ENCODE peak calls at places on chromosomes 5 and 9, in seven cellular contexts. E, B, F, I, M, A and R are unnamed samples. For H3K4me1, the result is how much of the 10 kb centered on the place peaks cover.

GRCh38 chr9:71487046-71487445 is 281.3 kb downstream of the CEMIP2 start:
- DNase-seq in E (no peak), B (no peak), F (no peak), I (no peak), M (no peak), A (peak), R (no peak)

GRCh38 chr5:153081385-153081784 is 409.1 kb upstream of the GRIA1 start:
- DNase-seq in E (no peak), B (no peak), F (peak), I (no peak), M (no peak), A (peak), R (no peak)

GRCh38 chr5:43804723-43805122 is 201.7 kb downstream of the NNT start:
- DNase-seq in E (no peak), B (no peak), F (no peak), I (no peak), M (no peak), A (no peak), R (no peak)

GRCh38 chr9:87862536-87863268 is 20.0 kb upstream of the SPATA31E1 start:
- DNase-seq in E (no peak), B (no peak), F (peak), I (no peak), M (no peak), A (peak), R (no peak)

GRCh38 chr9:114592356-114592755 is 4.8 kb downstream of the ATP6V1G1 start:
- DNase-seq in E (peak), B (no peak), F (peak), I (no peak), M (no peak), A (no peak), R (no peak)

GRCh38 chr5:60455589-60455988 is 244.4 kb downstream of the DEPDC1B start:
- DNase-seq in E (no peak), B (no peak), F (peak), I (no peak), M (no peak), A (no peak), R (no peak)

GRCh38 chr9:84170521-84171141 is 169.9 kb downstream of the SLC28A3 start:
- DNase-seq in E (peak), B (peak), F (peak), I (peak), M (peak), A (peak), R (peak)

GRCh38 chr5:9512452-9512851 is 33.4 kb downstream of the SEMA5A start:
- DNase-seq in E (no peak), B (no peak), F (no peak), I (no peak), M (no peak), A (no peak), R (no peak)

GRCh38 chr5:125584119-125584518 is 837.7 kb upstream of the ZNF608 start:
- DNase-seq in E (no peak), B (no peak), F (no peak), I (no peak), M (no peak), A (no peak), R (no peak)

GRCh38 chr5:123035320-123035949 is 1.1 kb downstream of the PPIC start:
- DNase-seq in E (peak), B (peak), F (peak), I (peak), M (peak), A (peak), R (peak)

GRCh38 chr5:142316051-142316450 is 8.8 kb downstream of the SPRY4 start:
- DNase-seq in E (no peak), B (no peak), F (no peak), I (no peak), M (no peak), A (peak), R (no peak)

GRCh38 chr9:87250205-87250604 is 247.5 kb upstream of the DAPK1 start:
- DNase-seq in E (no peak), B (no peak), F (no peak), I (no peak), M (no peak), A (no peak), R (no peak)

GRCh38 chr5:94891565-94892362 is 273.3 kb downstream of the SLF1 start:
- DNase-seq in E (no peak), B (no peak), F (no peak), I (no peak), M (no peak), A (no peak), R (no peak)

GRCh38 chr5:2867373-2867933 is 116.0 kb upstream of the IRX2 start:
- DNase-seq in E (no peak), B (no peak), F (no peak), I (no peak), M (no peak), A (no peak), R (peak)

GRCh38 chr9:37550781-37551180 is 25.4 kb downstream of the FBXO10 start:
- DNase-seq in E (no peak), B (no peak), F (no peak), I (no peak), M (no peak), A (no peak), R (no peak)

GRCh38 chr5:523658-524441 is 399 bp downstream of the SLC9A3 start:
- DNase-seq in E (no peak), B (no peak), F (no peak), I (no peak), M (no peak), A (no peak), R (no peak)

GRCh38 chr9:87678650-87679355 is 47.1 kb upstream of the CTSL start:
- DNase-seq in E (peak), B (no peak), F (peak), I (peak), M (no peak), A (peak), R (no peak)

GRCh38 chr9:134689320-134690181 is 47.9 kb downstream of the COL5A1 start:
- DNase-seq in E (peak), B (peak), F (peak), I (peak), M (peak), A (peak), R (peak)

GRCh38 chr5:5335708-5336211 is 86.7 kb upstream of the ICE1 start:
- DNase-seq in E (no peak), B (no peak), F (peak), I (no peak), M (no peak), A (peak), R (no peak)

GRCh38 chr9:33924978-33925797 is 108.2 kb downstream of the UBE2R2 start:
- DNase-seq in E (peak), B (no peak), F (no peak), I (peak), M (no peak), A (peak), R (no peak)

GRCh38 chr5:134545070-134545868 is 19.8 kb downstream of the JADE2 start:
- DNase-seq in E (peak), B (no peak), F (no peak), I (peak), M (peak), A (no peak), R (peak)

GRCh38 chr5:135436856-135437795 is 10.0 kb downstream of the DCANP1 start:
- DNase-seq in E (no peak), B (no peak), F (no peak), I (no peak), M (no peak), A (no peak), R (no peak)

GRCh38 chr5:177363565-177363964 is 5.8 kb downstream of the RGS14 start:
- DNase-seq in E (no peak), B (peak), F (no peak), I (no peak), M (no peak), A (no peak), R (no peak)

GRCh38 chr5:139014726-139015125 is 139.6 kb upstream of the LRRTM2 start:
- DNase-seq in E (no peak), B (no peak), F (peak), I (no peak), M (no peak), A (no peak), R (no peak)

GRCh38 chr5:61969347-61969746 is 336.7 kb upstream of the KIF2A start:
- DNase-seq in E (no peak), B (no peak), F (peak), I (no peak), M (no peak), A (no peak), R (no peak)

GRCh38 chr9:114372971-114373591 is 14.7 kb downstream of the AKNA start:
- DNase-seq in E (no peak), B (peak), F (no peak), I (no peak), M (peak), A (no peak), R (peak)

GRCh38 chr9:72383978-72384709 is 19.1 kb upstream of the ZFAND5 start:
- DNase-seq in E (no peak), B (no peak), F (peak), I (no peak), M (no peak), A (no peak), R (no peak)

GRCh38 chr5:59107692-59108091 is 524.8 kb downstream of the RAB3C start:
- DNase-seq in E (no peak), B (no peak), F (peak), I (no peak), M (no peak), A (peak), R (no peak)

GRCh38 chr5:178284095-178284675 is 51.6 kb upstream of the PHYKPL start:
- DNase-seq in E (no peak), B (no peak), F (peak), I (no peak), M (no peak), A (no peak), R (no peak)

GRCh38 chr5:36377192-36377591 is 75.5 kb upstream of the RANBP3L start:
- DNase-seq in E (no peak), B (no peak), F (no peak), I (no peak), M (no peak), A (no peak), R (no peak)

GRCh38 chr9:14316574-14317304 is 2.8 kb upstream of the NFIB start:
- DNase-seq in E (no peak), B (no peak), F (no peak), I (no peak), M (no peak), A (no peak), R (no peak)
- H3K27ac ChIP-seq in E (peak), B (peak), F (peak), I (peak), M (peak), A (peak), R (peak)

GRCh38 chr5:111555760-111556159 is 43.4 kb upstream of the STARD4 start:
- DNase-seq in E (no peak), B (no peak), F (no peak), I (no peak), M (no peak), A (no peak), R (no peak)

GRCh38 chr5:111556504-111556903 is 44.2 kb upstream of the STARD4 start:
- DNase-seq in E (no peak), B (no peak), F (no peak), I (no peak), M (no peak), A (no peak), R (no peak)

GRCh38 chr5:111562566-111562965 is 50.2 kb upstream of the STARD4 start:
- DNase-seq in E (no peak), B (no peak), F (no peak), I (no peak), M (no peak), A (no peak), R (no peak)

GRCh38 chr5:111563041-111563822 is 50.9 kb upstream of the STARD4 start:
- DNase-seq in E (no peak), B (no peak), F (no peak), I (no peak), M (no peak), A (peak), R (no peak)

GRCh38 chr5:111559680-111560079 is 47.3 kb upstream of the STARD4 start:
- DNase-seq in E (no peak), B (no peak), F (no peak), I (no peak), M (no peak), A (no peak), R (no peak)
- H3K4me1 ChIP-seq in E (under half), B (under half), F (under half), I (under half), M (under half), A (under half), R (under half)

DNA sequence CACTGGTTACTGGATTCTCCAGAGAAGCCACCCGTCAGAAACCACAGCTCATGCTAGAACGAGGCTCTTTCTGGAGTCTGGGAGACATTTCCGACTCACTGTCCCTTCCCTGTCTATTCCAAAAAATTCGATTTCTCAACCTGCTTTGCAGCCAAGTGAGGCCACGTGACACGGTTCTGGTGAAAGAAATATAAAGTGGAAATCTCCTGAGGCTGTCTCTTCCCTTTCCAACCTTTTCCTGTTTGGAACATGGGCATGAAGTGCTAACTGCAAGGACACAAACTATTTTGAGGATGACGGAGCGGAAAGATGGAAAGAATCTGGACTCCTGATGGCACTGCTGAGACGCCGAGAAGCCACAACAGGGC is 6.1 kb upstream of the PTGS1 start:
- DNase-seq in E (no peak), B (no peak), F (no peak), I (peak), M (no peak), A (no peak), R (no peak)
- H3K27ac ChIP-seq in E (no peak), B (no peak), F (no peak), I (peak), M (no peak), A (no peak), R (no peak)

DNA sequence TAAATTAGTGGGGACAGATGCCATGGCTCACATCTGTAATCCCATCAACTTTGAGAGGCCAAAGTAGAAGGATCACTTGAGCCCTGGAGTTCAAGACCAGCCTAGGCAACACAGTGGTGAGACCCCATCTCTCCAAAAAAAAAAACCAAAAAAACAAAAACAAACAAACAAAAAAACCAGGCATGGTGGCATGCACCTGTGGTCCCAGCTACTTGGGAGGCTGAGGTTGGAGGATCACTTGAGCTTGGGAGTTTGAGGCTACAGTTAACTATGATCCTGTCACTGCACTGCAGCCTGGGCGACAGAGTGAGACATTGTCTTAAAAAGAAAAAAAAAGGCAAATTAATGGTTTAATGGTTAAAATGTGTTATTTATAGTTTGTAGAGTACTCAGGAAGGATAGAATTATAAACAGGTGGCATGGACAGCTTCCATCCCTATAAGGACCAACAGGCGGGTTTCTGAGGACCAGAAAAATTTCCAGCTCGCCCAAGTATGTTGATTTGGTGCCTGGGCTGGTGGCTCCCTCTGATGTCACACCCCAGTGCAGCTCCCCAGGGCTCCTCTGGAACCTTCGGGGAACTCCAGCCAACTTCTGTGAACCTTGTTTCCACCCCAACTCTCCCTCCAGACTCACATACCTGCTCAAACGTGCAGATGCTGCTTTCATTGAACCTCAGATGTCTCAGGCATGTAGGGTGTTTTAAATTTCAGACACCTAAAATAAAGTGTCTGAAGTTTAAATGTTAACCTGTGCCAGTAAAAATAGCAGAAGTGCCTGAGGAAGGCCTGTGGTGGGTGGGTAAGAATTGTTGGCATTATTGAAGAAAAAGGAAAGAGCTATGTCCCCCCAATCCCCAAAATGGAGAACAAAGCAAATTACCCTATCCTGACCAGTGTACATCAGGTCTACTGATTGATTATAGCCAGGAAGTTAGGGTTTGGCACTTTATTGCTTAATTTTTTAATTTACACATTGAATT is 69.0 kb downstream of the TRIO start:
- DNase-seq in E (no peak), B (no peak), F (no peak), I (no peak), M (no peak), A (no peak), R (no peak)
- H3K4me1 ChIP-seq in E (under half), B (half or more), F (half or more), I (under half), M (under half), A (under half), R (under half)

GRCh38 chr5:10555134-10555733 is 8.6 kb upstream of the ANKRD33B start:
- DNase-seq in E (no peak), B (no peak), F (peak), I (no peak), M (no peak), A (peak), R (no peak)

GRCh38 chr5:10556331-10556807 is 7.5 kb upstream of the ANKRD33B start:
- DNase-seq in E (no peak), B (no peak), F (peak), I (no peak), M (no peak), A (no peak), R (no peak)

GRCh38 chr5:10557747-10558295 is 6.0 kb upstream of the ANKRD33B start:
- DNase-seq in E (no peak), B (no peak), F (no peak), I (no peak), M (no peak), A (peak), R (no peak)

GRCh38 chr5:10559151-10559550 is 4.7 kb upstream of the ANKRD33B start:
- DNase-seq in E (no peak), B (no peak), F (no peak), I (no peak), M (no peak), A (no peak), R (no peak)

GRCh38 chr5:10556893-10557746 is 6.8 kb upstream of the ANKRD33B start:
- DNase-seq in E (no peak), B (no peak), F (no peak), I (no peak), M (no peak), A (no peak), R (peak)
- H3K27ac ChIP-seq in E (no peak), B (no peak), F (no peak), I (no peak), M (no peak), A (no peak), R (no peak)

GRCh38 chr5:67241326-67241725 is 44.7 kb upstream of the CD180 start:
- DNase-seq in E (no peak), B (no peak), F (no peak), I (no peak), M (no peak), A (no peak), R (no peak)

GRCh38 chr5:67240846-67241245 is 44.2 kb upstream of the CD180 start:
- DNase-seq in E (no peak), B (no peak), F (no peak), I (no peak), M (no peak), A (no peak), R (no peak)

GRCh38 chr5:67234671-67235176 is 38.1 kb upstream of the CD180 start:
- DNase-seq in E (peak), B (peak), F (peak), I (no peak), M (peak), A (no peak), R (no peak)

GRCh38 chr5:67235399-67236110 is 39.0 kb upstream of the CD180 start:
- DNase-seq in E (no peak), B (no peak), F (no peak), I (no peak), M (no peak), A (no peak), R (no peak)

GRCh38 chr5:67238191-67238590 is 41.6 kb upstream of the CD180 start:
- DNase-seq in E (no peak), B (no peak), F (no peak), I (no peak), M (no peak), A (peak), R (no peak)
- H3K4me1 ChIP-seq in E (under half), B (under half), F (under half), I (under half), M (under half), A (under half), R (under half)

DNA sequence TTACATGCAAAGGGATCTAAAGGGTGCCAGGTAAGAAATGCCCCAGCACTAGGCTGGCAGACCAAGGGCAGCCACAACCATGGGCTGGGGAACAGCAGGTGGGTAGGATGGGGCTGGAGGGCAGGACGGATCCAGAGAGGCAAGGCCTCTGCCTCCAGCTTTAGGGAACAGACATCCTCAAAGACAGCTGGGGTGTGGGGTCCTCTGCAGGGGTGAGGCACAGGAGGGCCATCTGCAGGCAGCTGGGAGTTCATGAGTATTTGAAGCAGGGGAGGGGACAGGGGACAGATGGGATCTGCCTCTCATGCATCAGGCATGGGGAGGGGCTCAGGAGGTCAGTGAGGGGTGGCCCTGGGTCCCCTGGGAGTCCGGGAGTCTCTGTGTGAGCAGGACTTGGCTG is 3.9 kb downstream of the SUSD3 start:
- DNase-seq in E (no peak), B (peak), F (no peak), I (no peak), M (no peak), A (no peak), R (no peak)
- H3K27ac ChIP-seq in E (peak), B (no peak), F (no peak), I (no peak), M (peak), A (no peak), R (no peak)

GRCh38 chr9:78023003-78023741 is 8.4 kb downstream of the GNAQ start:
- DNase-seq in E (no peak), B (no peak), F (no peak), I (no peak), M (no peak), A (peak), R (no peak)
- H3K4me1 ChIP-seq in E (under half), B (half or more), F (under half), I (under half), M (under half), A (under half), R (half or more)

DNA sequence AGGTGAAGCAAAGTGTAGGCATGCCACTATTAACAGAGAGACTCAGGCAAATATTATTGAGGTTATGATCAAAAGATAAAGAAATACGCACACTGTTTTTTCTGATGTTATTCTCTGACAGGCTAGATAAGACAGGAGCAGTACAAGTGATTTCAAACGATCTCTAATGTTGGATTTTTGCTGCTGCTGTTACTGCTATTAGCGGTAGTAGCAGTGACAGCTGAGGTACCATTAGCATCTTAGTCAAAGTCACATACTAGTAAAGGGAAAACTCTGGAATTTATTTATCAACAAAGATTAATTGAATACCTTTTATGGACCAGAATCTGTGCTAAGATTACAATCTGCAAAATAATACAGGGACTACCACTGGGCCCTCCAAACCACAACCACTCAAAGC is 362.4 kb upstream of the CDH6 start:
- DNase-seq in E (no peak), B (no peak), F (no peak), I (no peak), M (no peak), A (no peak), R (no peak)
- H3K27ac ChIP-seq in E (no peak), B (no peak), F (no peak), I (no peak), M (no peak), A (no peak), R (no peak)

GRCh38 chr9:127938298-127938690 is 640 bp upstream of the DPM2 start:
- DNase-seq in E (peak), B (no peak), F (no peak), I (no peak), M (peak), A (no peak), R (no peak)
- H3K4me1 ChIP-seq in E (under half), B (under half), F (under half), I (under half), M (under half), A (under half), R (under half)